ENCODE peak calls at places on chromosomes 7 and 10, in five cellular contexts. B is HCT116, D is GM12878, S is SK-N-SH, J is K562. L is an unnamed sample.

GRCh38 chr10:3784510-3785250 is at the start of gene KLF6:
- DNase-seq in B (no peak), D (no peak), S (peak), J (no peak), L (no peak)

GRCh38 chr7:99788554-99788953 is 4.6 kb upstream of the CYP3A4 start:
- DNase-seq in B (no peak), D (no peak), S (no peak), J (no peak), L (no peak)

GRCh38 chr7:23712368-23713284 is 2.6 kb downstream of the STK31 start:
- DNase-seq in B (peak), D (peak), S (peak), J (peak), L (peak)

GRCh38 chr7:15922002-15922401 is 235.5 kb upstream of the MEOX2 start:
- DNase-seq in B (no peak), D (no peak), S (no peak), J (no peak), L (no peak)

GRCh38 chr10:10460452-10460851 is 557.2 kb upstream of the CELF2 start:
- DNase-seq in B (no peak), D (no peak), S (no peak), J (no peak), L (no peak)

GRCh38 chr10:73946253-73947145 is 35.6 kb downstream of the PLAU start:
- DNase-seq in B (no peak), D (no peak), S (no peak), J (no peak), L (no peak)

GRCh38 chr7:36084485-36085091 is 68.5 kb upstream of the EEPD1 start:
- DNase-seq in B (peak), D (no peak), S (peak), J (peak), L (no peak)

GRCh38 chr7:55469721-55470120 is 102.6 kb downstream of the VOPP1 start:
- DNase-seq in B (no peak), D (no peak), S (peak), J (no peak), L (no peak)

GRCh38 chr10:89891006-89891405 is 189.6 kb downstream of the KIF20B start:
- DNase-seq in B (no peak), D (no peak), S (no peak), J (no peak), L (no peak)

GRCh38 chr10:100344386-100344785 is 2.6 kb upstream of the SCD start:
- DNase-seq in B (no peak), D (no peak), S (no peak), J (no peak), L (no peak)

GRCh38 chr7:125256446-125256845 is 326.8 kb upstream of the POT1 start:
- DNase-seq in B (no peak), D (no peak), S (no peak), J (no peak), L (no peak)

GRCh38 chr10:3570330-3570729 is 214.7 kb downstream of the KLF6 start:
- DNase-seq in B (no peak), D (no peak), S (no peak), J (peak), L (no peak)

GRCh38 chr7:19122018-19122588 is 4.7 kb upstream of the TWIST1 start:
- DNase-seq in B (peak), D (no peak), S (peak), J (no peak), L (peak)

GRCh38 chr10:110317866-110318850 is 13.4 kb upstream of the SMNDC1 start:
- DNase-seq in B (no peak), D (no peak), S (no peak), J (no peak), L (no peak)

GRCh38 chr10:17203416-17203815 is 1.9 kb upstream of the TRDMT1 start:
- DNase-seq in B (no peak), D (no peak), S (no peak), J (peak), L (no peak)

GRCh38 chr10:112140110-112140755 is 43.3 kb downstream of the GPAM start:
- DNase-seq in B (peak), D (peak), S (peak), J (peak), L (peak)

GRCh38 chr7:151080091-151080521 is 503 bp downstream of the FASTK start:
- DNase-seq in B (no peak), D (no peak), S (peak), J (peak), L (no peak)

GRCh38 chr7:74526780-74527179 is 73.1 kb downstream of the GTF2IRD1 start:
- DNase-seq in B (no peak), D (no peak), S (no peak), J (no peak), L (no peak)

GRCh38 chr10:59854571-59854970 is 51.8 kb downstream of the CCDC6 start:
- DNase-seq in B (no peak), D (no peak), S (no peak), J (no peak), L (no peak)

DNA sequence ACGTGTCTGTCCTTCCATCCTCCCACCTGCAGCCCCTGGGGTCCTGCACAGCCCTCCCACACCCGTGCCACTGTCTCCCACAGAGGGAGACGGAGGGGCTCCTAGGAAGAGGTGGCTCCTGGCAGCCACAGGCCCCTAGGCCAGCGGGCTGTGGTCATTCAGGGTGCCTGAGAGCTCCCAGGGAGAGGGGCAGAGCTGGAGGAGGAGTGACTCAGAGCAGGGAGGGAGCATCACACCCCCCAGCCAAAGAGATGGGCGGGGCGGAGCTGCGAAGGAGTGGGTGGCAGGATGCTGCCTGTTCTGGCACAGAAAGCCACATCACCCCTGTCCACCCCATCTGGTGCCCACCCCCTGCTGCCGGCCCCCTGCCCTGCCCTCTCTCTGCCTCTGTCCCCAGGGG is 50.5 kb downstream of the STK32C start:
- DNase-seq in B (no peak), D (no peak), S (peak), J (peak), L (no peak)
- TF ChIP-seq SIN3A in B (no peak), D (no peak), S (no peak), J (no peak), L (no peak)

GRCh38 chr10:68086011-68086410 is 10.9 kb upstream of the HERC4 start:
- DNase-seq in B (no peak), D (no peak), S (no peak), J (no peak), L (no peak)
- TF ChIP-seq REST in B (no peak), D (no peak), S (no peak), J (no peak), L (no peak)

GRCh38 chr7:10412426-10413019 is 561.1 kb upstream of the PHF14 start:
- DNase-seq in B (peak), D (no peak), S (peak), J (peak), L (peak)
- TF ChIP-seq CTCF in B (peak), D (peak), S (peak), J (peak), L (peak)

GRCh38 chr7:2555121-2556052 is at the start of gene BRAT1:
- DNase-seq in B (peak), D (peak), S (peak), J (peak), L (peak)
- TF ChIP-seq SIN3A in B (no peak), D (peak), S (peak), J (peak), L (peak)